ENCODE peak calls at places on chromosomes 13 and 19, in nine cellular contexts. One of them, this sample, is unnamed.

GRCh38 chr13:52162279-52163101 is 3.1 kb upstream of the NEK3 start:
- DNase-seq in breast epithelium: no peak
- DNase-seq in tibial artery: no peak
- DNase-seq in heart left ventricle: no peak
- DNase-seq in osteoblast: peak; percentile 43
- DNase-seq in pancreas: no peak
- DNase-seq in fibroblast of lung: peak; percentile 69
- DNase-seq in PC-9: no peak
- DNase-seq in upper lobe of right lung: no peak
- DNase-seq in this sample: no peak

GRCh38 chr19:4811328-4812131 is 20.0 kb downstream of the TICAM1 start:
- DNase-seq in tibial artery: peak; percentile 85
- DNase-seq in upper lobe of right lung: peak; percentile 92
- DNase-seq in breast epithelium: peak; percentile 89
- DNase-seq in fibroblast of lung: peak; percentile 37
- DNase-seq in PC-9: peak; percentile 75
- DNase-seq in osteoblast: peak; percentile 96
- DNase-seq in pancreas: peak; percentile 69
- DNase-seq in heart left ventricle: peak; percentile 85
- DNase-seq in this sample: peak; percentile 85

GRCh38 chr13:98476106-98476505 is 100.8 kb downstream of the STK24 start:
- DNase-seq in upper lobe of right lung: no peak
- DNase-seq in breast epithelium: no peak
- DNase-seq in tibial artery: no peak
- DNase-seq in PC-9: no peak
- DNase-seq in heart left ventricle: no peak
- DNase-seq in fibroblast of lung: no peak
- DNase-seq in pancreas: peak; percentile 32
- DNase-seq in osteoblast: peak; percentile 78
- DNase-seq in this sample: no peak

GRCh38 chr19:50638576-50638975 is 1.1 kb downstream of the SYT3 start:
- DNase-seq in pancreas: no peak
- DNase-seq in breast epithelium: no peak
- DNase-seq in upper lobe of right lung: no peak
- DNase-seq in PC-9: no peak
- DNase-seq in fibroblast of lung: no peak
- DNase-seq in osteoblast: peak; percentile 81
- DNase-seq in heart left ventricle: no peak
- DNase-seq in tibial artery: no peak
- DNase-seq in this sample: no peak

GRCh38 chr19:54343868-54344267 is 4.9 kb upstream of the LILRA4 start:
- DNase-seq in tibial artery: no peak
- DNase-seq in pancreas: no peak
- DNase-seq in breast epithelium: no peak
- DNase-seq in osteoblast: no peak
- DNase-seq in PC-9: no peak
- DNase-seq in heart left ventricle: no peak
- DNase-seq in fibroblast of lung: no peak
- DNase-seq in upper lobe of right lung: no peak
- DNase-seq in this sample: no peak

GRCh38 chr13:41596190-41596589 is 138.8 kb downstream of the RGCC start:
- DNase-seq in heart left ventricle: no peak
- DNase-seq in PC-9: no peak
- DNase-seq in fibroblast of lung: peak; percentile 43
- DNase-seq in osteoblast: no peak
- DNase-seq in breast epithelium: no peak
- DNase-seq in pancreas: no peak
- DNase-seq in tibial artery: no peak
- DNase-seq in upper lobe of right lung: no peak
- DNase-seq in this sample: no peak

GRCh38 chr19:38255759-38256052 is 468 bp downstream of the PPP1R14A start:
- DNase-seq in fibroblast of lung: peak; percentile 6
- DNase-seq in tibial artery: peak; percentile 70
- DNase-seq in osteoblast: peak; percentile 11
- DNase-seq in PC-9: no peak
- DNase-seq in heart left ventricle: no peak
- DNase-seq in pancreas: no peak
- DNase-seq in upper lobe of right lung: no peak
- DNase-seq in breast epithelium: no peak
- DNase-seq in this sample: no peak

GRCh38 chr19:28426902-28427232 is 786.1 kb downstream of the UQCRFS1 start:
- DNase-seq in upper lobe of right lung: no peak
- DNase-seq in pancreas: no peak
- DNase-seq in heart left ventricle: no peak
- DNase-seq in PC-9: no peak
- DNase-seq in osteoblast: no peak
- DNase-seq in tibial artery: no peak
- DNase-seq in breast epithelium: no peak
- DNase-seq in fibroblast of lung: peak; percentile 80
- DNase-seq in this sample: no peak

GRCh38 chr19:50772408-50773311 is 2.4 kb downstream of the GPR32 start:
- DNase-seq in pancreas: no peak
- DNase-seq in tibial artery: no peak
- DNase-seq in upper lobe of right lung: no peak
- DNase-seq in fibroblast of lung: no peak
- DNase-seq in heart left ventricle: no peak
- DNase-seq in breast epithelium: no peak
- DNase-seq in osteoblast: peak; percentile 80
- DNase-seq in PC-9: no peak
- DNase-seq in this sample: no peak

DNA sequence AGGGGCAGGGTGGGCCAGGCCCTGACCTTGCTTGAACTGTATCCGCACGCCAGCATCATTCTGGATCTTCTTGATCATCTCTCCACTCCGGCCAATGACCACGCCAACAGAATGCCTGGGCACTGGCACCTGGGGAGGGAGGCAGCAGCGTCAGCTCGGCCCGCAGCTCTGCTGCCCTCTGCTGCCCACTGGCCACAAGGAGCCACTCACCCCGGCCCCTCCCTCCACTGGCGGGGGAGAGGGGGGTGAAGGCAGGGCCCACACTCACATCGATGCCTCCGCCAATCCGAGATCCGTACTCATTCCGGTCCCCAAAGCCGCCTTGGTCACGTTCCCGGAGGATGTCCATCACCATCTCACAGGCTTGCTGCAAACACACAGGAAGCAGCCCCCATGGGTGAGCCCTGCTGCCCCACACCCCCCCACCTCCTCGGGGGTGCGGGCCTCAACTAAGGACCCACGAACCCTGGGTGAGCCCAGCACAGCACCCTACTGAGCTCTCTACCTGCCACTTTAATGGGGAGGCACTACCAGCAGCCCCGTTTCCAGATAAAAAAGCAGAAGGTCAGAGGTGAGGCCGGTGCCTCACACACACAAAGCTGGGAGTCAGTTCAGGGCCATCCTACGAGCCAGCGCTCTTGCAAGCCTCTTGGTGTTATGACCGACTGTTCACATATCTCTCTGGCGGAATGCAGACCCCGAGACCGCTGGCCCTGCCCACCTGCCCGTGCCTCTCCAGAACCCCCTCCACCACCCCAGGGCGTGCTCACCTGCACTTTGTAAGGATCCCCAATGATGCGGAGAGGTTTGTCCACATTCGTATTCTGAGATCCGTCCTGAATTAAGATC is 6.7 kb downstream of the KHSRP start:
- DNase-seq in osteoblast: peak; percentile 97
- DNase-seq in PC-9: no peak
- DNase-seq in breast epithelium: no peak
- DNase-seq in fibroblast of lung: peak; percentile 13
- DNase-seq in upper lobe of right lung: no peak
- DNase-seq in pancreas: no peak
- DNase-seq in heart left ventricle: no peak
- DNase-seq in tibial artery: no peak
- DNase-seq in this sample: no peak
- H3K36me3 ChIP-seq in osteoblast: peaks cover 83% of the 10 kb centered on the region
- H3K36me3 ChIP-seq in PC-9: no peaks in the 10 kb centered on the region
- H3K36me3 ChIP-seq in breast epithelium: peaks cover 27% of the 10 kb centered on the region
- H3K36me3 ChIP-seq in fibroblast of lung: peaks cover 52% of the 10 kb centered on the region
- H3K36me3 ChIP-seq in upper lobe of right lung: peaks cover 86% of the 10 kb centered on the region
- H3K36me3 ChIP-seq in pancreas: peaks cover 69% of the 10 kb centered on the region
- H3K36me3 ChIP-seq in heart left ventricle: peaks cover 87% of the 10 kb centered on the region
- H3K36me3 ChIP-seq in tibial artery: peaks cover 90% of the 10 kb centered on the region
- H3K36me3 ChIP-seq in this sample: peaks cover 77% of the 10 kb centered on the region

DNA sequence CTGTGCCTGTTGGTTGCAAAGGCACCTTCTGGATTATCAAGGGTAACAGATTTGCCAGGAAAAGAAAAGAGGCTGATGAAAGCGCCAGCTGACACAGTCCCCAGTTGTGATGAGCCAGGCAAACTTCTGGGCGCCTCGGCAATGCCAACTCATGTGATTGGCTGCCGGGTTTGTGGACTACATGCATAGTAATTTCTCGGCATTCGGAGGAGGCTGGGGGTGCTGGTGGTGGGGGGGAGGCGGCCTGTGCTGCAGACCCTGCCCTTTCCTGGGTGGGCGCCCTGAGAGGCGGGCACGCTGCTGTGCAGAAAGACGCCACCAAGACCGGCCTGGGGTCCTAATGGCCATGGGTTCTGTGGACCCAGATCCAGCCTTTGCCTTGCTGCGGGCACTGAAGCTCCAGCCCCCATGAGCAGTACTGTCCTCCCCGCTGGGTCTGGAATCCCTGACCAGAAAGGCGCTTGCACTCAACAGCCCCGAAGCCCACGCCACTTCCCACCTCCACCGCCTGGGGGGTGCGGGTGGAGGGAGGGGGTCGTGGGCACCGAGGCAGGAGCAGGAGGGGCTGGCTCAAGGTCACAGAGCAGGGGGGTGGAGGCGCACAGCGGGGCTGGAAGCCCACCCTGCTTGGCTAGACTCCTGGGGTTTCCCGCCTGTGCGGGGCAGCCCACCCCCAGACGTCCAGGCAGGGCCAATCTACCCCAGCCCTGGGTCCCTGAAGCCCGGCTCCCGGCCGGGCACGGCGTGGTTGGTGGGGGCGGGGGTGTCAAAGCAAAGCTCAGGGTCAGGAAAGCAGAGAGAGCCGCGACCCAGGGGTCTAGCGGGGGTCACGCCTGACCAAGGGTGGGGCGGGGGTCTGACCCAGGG is 1.0 kb downstream of the DIRAS1 start:
- DNase-seq in PC-9: no peak
- DNase-seq in pancreas: no peak
- DNase-seq in tibial artery: no peak
- DNase-seq in breast epithelium: no peak
- DNase-seq in osteoblast: peak; percentile 99
- DNase-seq in fibroblast of lung: peak; percentile 27
- DNase-seq in upper lobe of right lung: no peak
- DNase-seq in heart left ventricle: peak; percentile 81
- DNase-seq in this sample: peak; percentile 60
- TF ChIP-seq CTCF in PC-9: no peak
- TF ChIP-seq CTCF in pancreas: no peak
- TF ChIP-seq CTCF in tibial artery: no peak
- TF ChIP-seq CTCF in breast epithelium: no peak
- TF ChIP-seq CTCF in osteoblast: no peak
- TF ChIP-seq CTCF in fibroblast of lung: no peak
- TF ChIP-seq CTCF in upper lobe of right lung: no peak
- TF ChIP-seq CTCF in heart left ventricle: no peak
- TF ChIP-seq CTCF in this sample: no peak

GRCh38 chr13:111469916-111470506 is 149.6 kb downstream of the TEX29 start:
- DNase-seq in fibroblast of lung: no peak
- DNase-seq in tibial artery: no peak
- DNase-seq in heart left ventricle: no peak
- DNase-seq in breast epithelium: no peak
- DNase-seq in upper lobe of right lung: no peak
- DNase-seq in PC-9: no peak
- DNase-seq in osteoblast: peak; percentile 72
- DNase-seq in pancreas: no peak
- DNase-seq in this sample: no peak
- H3K36me3 ChIP-seq in fibroblast of lung: no peaks in the 10 kb centered on the region
- H3K36me3 ChIP-seq in tibial artery: no peaks in the 10 kb centered on the region
- H3K36me3 ChIP-seq in heart left ventricle: no peaks in the 10 kb centered on the region
- H3K36me3 ChIP-seq in breast epithelium: no peaks in the 10 kb centered on the region
- H3K36me3 ChIP-seq in upper lobe of right lung: no peaks in the 10 kb centered on the region
- H3K36me3 ChIP-seq in PC-9: no peaks in the 10 kb centered on the region
- H3K36me3 ChIP-seq in osteoblast: no peaks in the 10 kb centered on the region
- H3K36me3 ChIP-seq in pancreas: no peaks in the 10 kb centered on the region
- H3K36me3 ChIP-seq in this sample: no peaks in the 10 kb centered on the region

GRCh38 chr13:76038920-76039716 is 403.0 kb downstream of the LMO7 start:
- DNase-seq in fibroblast of lung: no peak
- DNase-seq in pancreas: no peak
- DNase-seq in breast epithelium: no peak
- DNase-seq in osteoblast: no peak
- DNase-seq in upper lobe of right lung: peak; percentile 13
- DNase-seq in PC-9: no peak
- DNase-seq in tibial artery: no peak
- DNase-seq in heart left ventricle: no peak
- DNase-seq in this sample: no peak
- TF ChIP-seq CTCF in fibroblast of lung: no peak
- TF ChIP-seq CTCF in pancreas: no peak
- TF ChIP-seq CTCF in breast epithelium: no peak
- TF ChIP-seq CTCF in osteoblast: peak; percentile 32
- TF ChIP-seq CTCF in upper lobe of right lung: no peak
- TF ChIP-seq CTCF in PC-9: no peak
- TF ChIP-seq CTCF in tibial artery: no peak
- TF ChIP-seq CTCF in heart left ventricle: no peak
- TF ChIP-seq CTCF in this sample: no peak

DNA sequence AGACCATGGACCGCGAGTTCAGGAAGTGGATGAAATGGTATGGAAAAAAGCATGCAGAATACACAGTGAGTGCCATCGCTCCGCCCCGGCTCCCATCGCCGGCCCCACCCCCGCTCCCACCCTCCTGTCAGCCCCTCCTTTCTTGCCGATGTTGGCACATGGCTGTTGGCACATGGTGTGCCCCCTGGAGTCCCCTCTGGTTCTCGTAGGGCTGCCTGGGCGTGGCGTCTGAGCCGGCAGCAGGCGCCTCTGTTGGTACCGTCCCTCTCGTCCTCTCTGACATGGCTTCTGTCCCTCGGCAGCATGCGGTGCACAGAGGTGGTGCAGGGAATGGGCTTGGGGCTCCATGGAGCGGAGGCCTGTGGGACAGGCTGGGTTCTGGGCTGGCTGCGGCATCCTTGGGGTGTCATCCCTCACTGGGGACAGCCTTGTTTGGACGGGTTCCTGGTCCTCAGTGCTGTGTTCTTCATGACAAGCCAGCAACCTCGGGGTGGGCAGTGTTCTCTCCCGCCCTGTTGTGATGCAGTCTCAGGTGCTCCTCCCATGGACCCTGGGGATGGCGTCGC is 30.9 kb downstream of the DOT1L start:
- DNase-seq in pancreas: no peak
- DNase-seq in tibial artery: no peak
- DNase-seq in osteoblast: no peak
- DNase-seq in upper lobe of right lung: no peak
- DNase-seq in fibroblast of lung: no peak
- DNase-seq in heart left ventricle: no peak
- DNase-seq in breast epithelium: no peak
- DNase-seq in PC-9: no peak
- DNase-seq in this sample: no peak
- H3K36me3 ChIP-seq in pancreas: peaks cover 39% of the 10 kb centered on the region
- H3K36me3 ChIP-seq in tibial artery: peaks cover 89% of the 10 kb centered on the region
- H3K36me3 ChIP-seq in osteoblast: peaks cover 58% of the 10 kb centered on the region
- H3K36me3 ChIP-seq in upper lobe of right lung: peaks cover 58% of the 10 kb centered on the region
- H3K36me3 ChIP-seq in fibroblast of lung: peaks cover 47% of the 10 kb centered on the region
- H3K36me3 ChIP-seq in heart left ventricle: peaks cover 63% of the 10 kb centered on the region
- H3K36me3 ChIP-seq in breast epithelium: no peaks in the 10 kb centered on the region
- H3K36me3 ChIP-seq in PC-9: no peaks in the 10 kb centered on the region
- H3K36me3 ChIP-seq in this sample: peaks cover 66% of the 10 kb centered on the region

This sample was measured in left ventricle myocardium inferior.